ENCODE peak calls at places on chromosomes 6 and 20, in five cellular contexts. One of them, this sample, is unnamed. For H3K4me1, the result is how much of the 10 kb centered on the place peaks cover.

GRCh38 chr6:74749211-74750142 is 456.4 kb downstream of the COL12A1 start:
- DNase-seq in GM23248: no peak
- DNase-seq in fibroblast of lung: peak
- DNase-seq in Panc1: no peak
- DNase-seq in naive thymus-derived CD4-positive, alpha-beta T cell: no peak
- DNase-seq in this sample: no peak

GRCh38 chr20:3815703-3816315 is 4.5 kb upstream of the AP5S1 start:
- DNase-seq in GM23248: no peak
- DNase-seq in fibroblast of lung: no peak
- DNase-seq in Panc1: no peak
- DNase-seq in naive thymus-derived CD4-positive, alpha-beta T cell: no peak
- DNase-seq in this sample: no peak

GRCh38 chr20:53077373-53078205 is 105.4 kb downstream of the TSHZ2 start:
- DNase-seq in GM23248: peak
- DNase-seq in fibroblast of lung: peak
- DNase-seq in Panc1: no peak
- DNase-seq in naive thymus-derived CD4-positive, alpha-beta T cell: no peak
- DNase-seq in this sample: peak

GRCh38 chr20:38125157-38126056 is 39.7 kb downstream of the TGM2 start:
- DNase-seq in GM23248: no peak
- DNase-seq in fibroblast of lung: peak
- DNase-seq in Panc1: no peak
- DNase-seq in naive thymus-derived CD4-positive, alpha-beta T cell: no peak
- DNase-seq in this sample: peak

GRCh38 chr6:150347845-150348244 is 21.0 kb upstream of the IYD start:
- DNase-seq in GM23248: no peak
- DNase-seq in fibroblast of lung: no peak
- DNase-seq in Panc1: no peak
- DNase-seq in naive thymus-derived CD4-positive, alpha-beta T cell: no peak
- DNase-seq in this sample: no peak

GRCh38 chr6:7262746-7263335 is 50.2 kb downstream of the SSR1 start:
- DNase-seq in GM23248: no peak
- DNase-seq in fibroblast of lung: no peak
- DNase-seq in Panc1: no peak
- DNase-seq in naive thymus-derived CD4-positive, alpha-beta T cell: no peak
- DNase-seq in this sample: no peak

GRCh38 chr6:34526241-34526972 is 29.7 kb downstream of the SPDEF start:
- DNase-seq in GM23248: no peak
- DNase-seq in fibroblast of lung: no peak
- DNase-seq in Panc1: no peak
- DNase-seq in naive thymus-derived CD4-positive, alpha-beta T cell: no peak
- DNase-seq in this sample: peak

GRCh38 chr6:33692078-33692759 is 19.3 kb downstream of the UQCC2 start:
- DNase-seq in GM23248: no peak
- DNase-seq in fibroblast of lung: no peak
- DNase-seq in Panc1: no peak
- DNase-seq in naive thymus-derived CD4-positive, alpha-beta T cell: no peak
- DNase-seq in this sample: no peak

GRCh38 chr6:167105060-167105459 is 17.8 kb upstream of the CCR6 start:
- DNase-seq in GM23248: no peak
- DNase-seq in fibroblast of lung: no peak
- DNase-seq in Panc1: no peak
- DNase-seq in naive thymus-derived CD4-positive, alpha-beta T cell: no peak
- DNase-seq in this sample: no peak

GRCh38 chr6:22765015-22765414 is 195.6 kb downstream of the HDGFL1 start:
- DNase-seq in GM23248: peak
- DNase-seq in fibroblast of lung: peak
- DNase-seq in Panc1: no peak
- DNase-seq in naive thymus-derived CD4-positive, alpha-beta T cell: no peak
- DNase-seq in this sample: no peak

GRCh38 chr6:115896538-115897129 is 164.1 kb downstream of the FRK start:
- DNase-seq in GM23248: peak
- DNase-seq in fibroblast of lung: peak
- DNase-seq in Panc1: peak
- DNase-seq in naive thymus-derived CD4-positive, alpha-beta T cell: no peak
- DNase-seq in this sample: no peak

GRCh38 chr6:13575377-13575775 is 975 bp downstream of the SIRT5 start:
- DNase-seq in GM23248: no peak
- DNase-seq in fibroblast of lung: no peak
- DNase-seq in Panc1: no peak
- DNase-seq in naive thymus-derived CD4-positive, alpha-beta T cell: no peak
- DNase-seq in this sample: no peak

GRCh38 chr6:163708459-163708858 is 293.9 kb downstream of the QKI start:
- DNase-seq in GM23248: no peak
- DNase-seq in fibroblast of lung: no peak
- DNase-seq in Panc1: no peak
- DNase-seq in naive thymus-derived CD4-positive, alpha-beta T cell: no peak
- DNase-seq in this sample: no peak

GRCh38 chr6:65711531-65711930 is 4.5 kb upstream of the EYS start:
- DNase-seq in GM23248: no peak
- DNase-seq in fibroblast of lung: no peak
- DNase-seq in Panc1: no peak
- DNase-seq in naive thymus-derived CD4-positive, alpha-beta T cell: no peak
- DNase-seq in this sample: no peak

GRCh38 chr6:168278904-168279303 is 40.7 kb downstream of the DACT2 start:
- DNase-seq in GM23248: no peak
- DNase-seq in fibroblast of lung: no peak
- DNase-seq in Panc1: no peak
- DNase-seq in naive thymus-derived CD4-positive, alpha-beta T cell: no peak
- DNase-seq in this sample: no peak

GRCh38 chr20:17797163-17797562 is 97.4 kb downstream of the BANF2 start:
- DNase-seq in GM23248: no peak
- DNase-seq in fibroblast of lung: no peak
- DNase-seq in Panc1: no peak
- DNase-seq in naive thymus-derived CD4-positive, alpha-beta T cell: no peak
- DNase-seq in this sample: no peak

GRCh38 chr20:10555393-10555792 is 118.4 kb downstream of the JAG1 start:
- DNase-seq in GM23248: peak
- DNase-seq in fibroblast of lung: no peak
- DNase-seq in Panc1: no peak
- DNase-seq in naive thymus-derived CD4-positive, alpha-beta T cell: no peak
- DNase-seq in this sample: no peak
- H3K4me1 ChIP-seq in GM23248: under half
- H3K4me1 ChIP-seq in fibroblast of lung: under half
- H3K4me1 ChIP-seq in Panc1: under half
- H3K4me1 ChIP-seq in naive thymus-derived CD4-positive, alpha-beta T cell: under half
- H3K4me1 ChIP-seq in this sample: under half

GRCh38 chr20:63253065-63253437 is 1.2 kb downstream of the NKAIN4 start:
- DNase-seq in GM23248: no peak
- DNase-seq in fibroblast of lung: no peak
- DNase-seq in Panc1: no peak
- DNase-seq in naive thymus-derived CD4-positive, alpha-beta T cell: no peak
- DNase-seq in this sample: no peak

GRCh38 chr20:63248835-63249591 is 5.2 kb downstream of the NKAIN4 start:
- DNase-seq in GM23248: no peak
- DNase-seq in fibroblast of lung: no peak
- DNase-seq in Panc1: no peak
- DNase-seq in naive thymus-derived CD4-positive, alpha-beta T cell: no peak
- DNase-seq in this sample: no peak

GRCh38 chr20:63247678-63248228 is 6.5 kb downstream of the NKAIN4 start:
- DNase-seq in GM23248: no peak
- DNase-seq in fibroblast of lung: no peak
- DNase-seq in Panc1: no peak
- DNase-seq in naive thymus-derived CD4-positive, alpha-beta T cell: no peak
- DNase-seq in this sample: no peak

GRCh38 chr20:63252157-63252780 is 2.0 kb downstream of the NKAIN4 start:
- DNase-seq in GM23248: no peak
- DNase-seq in fibroblast of lung: no peak
- DNase-seq in Panc1: no peak
- DNase-seq in naive thymus-derived CD4-positive, alpha-beta T cell: no peak
- DNase-seq in this sample: no peak

GRCh38 chr20:63249891-63250290 is 4.4 kb downstream of the NKAIN4 start:
- DNase-seq in GM23248: no peak
- DNase-seq in fibroblast of lung: no peak
- DNase-seq in Panc1: no peak
- DNase-seq in naive thymus-derived CD4-positive, alpha-beta T cell: no peak
- DNase-seq in this sample: no peak
- H3K4me1 ChIP-seq in GM23248: under half
- H3K4me1 ChIP-seq in fibroblast of lung: under half
- H3K4me1 ChIP-seq in Panc1: under half
- H3K4me1 ChIP-seq in naive thymus-derived CD4-positive, alpha-beta T cell: under half
- H3K4me1 ChIP-seq in this sample: under half

GRCh38 chr6:56815436-56815835 is 139.5 kb upstream of the BEND6 start:
- DNase-seq in GM23248: no peak
- DNase-seq in fibroblast of lung: no peak
- DNase-seq in Panc1: no peak
- DNase-seq in naive thymus-derived CD4-positive, alpha-beta T cell: no peak
- DNase-seq in this sample: no peak

GRCh38 chr6:56814802-56815201 is 140.1 kb upstream of the BEND6 start:
- DNase-seq in GM23248: no peak
- DNase-seq in fibroblast of lung: no peak
- DNase-seq in Panc1: no peak
- DNase-seq in naive thymus-derived CD4-positive, alpha-beta T cell: no peak
- DNase-seq in this sample: no peak

GRCh38 chr6:56814308-56814707 is 140.6 kb upstream of the BEND6 start:
- DNase-seq in GM23248: no peak
- DNase-seq in fibroblast of lung: no peak
- DNase-seq in Panc1: no peak
- DNase-seq in naive thymus-derived CD4-positive, alpha-beta T cell: no peak
- DNase-seq in this sample: no peak

GRCh38 chr6:56819604-56820003 is 135.3 kb upstream of the BEND6 start:
- DNase-seq in GM23248: no peak
- DNase-seq in fibroblast of lung: no peak
- DNase-seq in Panc1: no peak
- DNase-seq in naive thymus-derived CD4-positive, alpha-beta T cell: no peak
- DNase-seq in this sample: no peak

GRCh38 chr6:56816393-56816792 is 138.5 kb upstream of the BEND6 start:
- DNase-seq in GM23248: no peak
- DNase-seq in fibroblast of lung: no peak
- DNase-seq in Panc1: no peak
- DNase-seq in naive thymus-derived CD4-positive, alpha-beta T cell: no peak
- DNase-seq in this sample: no peak
- H3K4me1 ChIP-seq in GM23248: under half
- H3K4me1 ChIP-seq in fibroblast of lung: under half
- H3K4me1 ChIP-seq in Panc1: under half
- H3K4me1 ChIP-seq in naive thymus-derived CD4-positive, alpha-beta T cell: under half
- H3K4me1 ChIP-seq in this sample: under half

GRCh38 chr20:1466211-1467081 is at the start of gene NSFL1C:
- DNase-seq in GM23248: peak
- DNase-seq in fibroblast of lung: peak
- DNase-seq in Panc1: peak
- DNase-seq in naive thymus-derived CD4-positive, alpha-beta T cell: peak
- DNase-seq in this sample: peak

GRCh38 chr20:1469306-1469905 is 2.8 kb upstream of the NSFL1C start:
- DNase-seq in GM23248: peak
- DNase-seq in fibroblast of lung: no peak
- DNase-seq in Panc1: no peak
- DNase-seq in naive thymus-derived CD4-positive, alpha-beta T cell: no peak
- DNase-seq in this sample: no peak

GRCh38 chr20:1467082-1467354 is 369 bp upstream of the NSFL1C start:
- DNase-seq in GM23248: no peak
- DNase-seq in fibroblast of lung: no peak
- DNase-seq in Panc1: no peak
- DNase-seq in naive thymus-derived CD4-positive, alpha-beta T cell: no peak
- DNase-seq in this sample: no peak

GRCh38 chr20:1467355-1468116 is 887 bp upstream of the NSFL1C start:
- DNase-seq in GM23248: no peak
- DNase-seq in fibroblast of lung: no peak
- DNase-seq in Panc1: no peak
- DNase-seq in naive thymus-derived CD4-positive, alpha-beta T cell: no peak
- DNase-seq in this sample: peak

DNA sequence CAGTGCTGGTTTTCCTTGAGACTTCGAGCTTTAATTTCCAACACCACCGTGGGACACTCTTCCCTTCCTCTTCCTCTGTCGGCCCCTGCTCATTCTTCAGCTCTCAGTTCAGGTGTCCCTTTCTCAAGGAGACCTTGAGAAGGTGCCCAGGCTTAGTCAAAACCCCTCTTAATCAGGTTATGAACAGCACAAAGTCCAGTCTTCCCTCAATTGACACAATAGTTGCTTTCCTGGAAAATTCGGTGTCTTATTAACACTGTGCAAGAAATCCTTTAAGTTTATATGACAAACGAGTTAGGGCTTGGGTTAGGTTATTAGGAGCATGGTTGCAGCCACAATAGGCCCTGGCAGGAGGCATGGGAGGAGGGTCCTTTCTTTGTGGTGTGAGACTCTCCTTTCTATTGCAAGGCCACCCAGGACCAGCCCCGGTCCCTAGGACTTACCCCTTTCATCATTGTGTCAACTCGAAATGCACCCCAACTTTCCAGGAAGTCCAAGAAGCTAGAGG is 1.5 kb upstream of the NSFL1C start:
- DNase-seq in GM23248: no peak
- DNase-seq in fibroblast of lung: no peak
- DNase-seq in Panc1: no peak
- DNase-seq in naive thymus-derived CD4-positive, alpha-beta T cell: no peak
- DNase-seq in this sample: no peak
- H3K4me1 ChIP-seq in GM23248: under half
- H3K4me1 ChIP-seq in fibroblast of lung: under half
- H3K4me1 ChIP-seq in Panc1: under half
- H3K4me1 ChIP-seq in naive thymus-derived CD4-positive, alpha-beta T cell: under half
- H3K4me1 ChIP-seq in this sample: under half

DNA sequence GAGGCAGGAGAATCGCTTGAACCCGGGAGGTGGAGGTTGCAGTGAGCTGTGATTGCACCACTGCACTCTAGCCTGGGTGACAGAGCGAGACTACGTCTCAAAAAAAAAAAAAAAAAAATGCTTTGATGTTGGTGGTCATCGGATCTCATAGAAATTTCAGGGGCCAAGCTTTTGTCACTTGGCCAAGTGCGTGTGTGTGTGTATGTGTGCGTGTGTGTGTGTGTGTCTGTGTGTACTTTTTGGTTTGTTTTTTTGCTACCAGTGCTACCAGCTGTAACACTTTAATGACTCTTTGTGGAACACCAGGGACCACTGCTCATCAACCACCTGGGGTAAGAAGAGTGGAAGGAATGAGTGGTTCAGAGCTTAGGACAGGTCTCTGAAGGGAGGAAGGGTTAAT is 49.7 kb downstream of the TRAF3IP2 start:
- DNase-seq in GM23248: no peak
- DNase-seq in fibroblast of lung: no peak
- DNase-seq in Panc1: no peak
- DNase-seq in naive thymus-derived CD4-positive, alpha-beta T cell: no peak
- DNase-seq in this sample: no peak
- H3K4me1 ChIP-seq in GM23248: half or more
- H3K4me1 ChIP-seq in fibroblast of lung: under half
- H3K4me1 ChIP-seq in Panc1: half or more
- H3K4me1 ChIP-seq in naive thymus-derived CD4-positive, alpha-beta T cell: under half
- H3K4me1 ChIP-seq in this sample: under half

GRCh38 chr6:1765160-1765900 is 155.6 kb downstream of the FOXC1 start:
- DNase-seq in GM23248: no peak
- DNase-seq in fibroblast of lung: no peak
- DNase-seq in Panc1: no peak
- DNase-seq in naive thymus-derived CD4-positive, alpha-beta T cell: no peak
- DNase-seq in this sample: no peak
- H3K4me1 ChIP-seq in GM23248: under half
- H3K4me1 ChIP-seq in fibroblast of lung: under half
- H3K4me1 ChIP-seq in Panc1: under half
- H3K4me1 ChIP-seq in naive thymus-derived CD4-positive, alpha-beta T cell: under half
- H3K4me1 ChIP-seq in this sample: under half